ENCODE peak calls at places on chromosomes 5 and 9, in five cellular contexts. One of them, this sample, is unnamed.

GRCh38 chr5:157571357-157571827 is 4.2 kb downstream of the ADAM19 start:
- DNase-seq in Calu3: no peak
- DNase-seq in fibroblast of lung: peak; percentile 25
- DNase-seq in CD8-positive, alpha-beta T cell: no peak
- DNase-seq in activated CD4-positive, alpha-beta T cell treated with anti-CD3 and anti-CD28 coated beads, Interleukin-2, amount 50 U/mL, for 24 hours: no peak
- DNase-seq in this sample: peak; percentile 56

GRCh38 chr5:167961731-167962130 is 329.7 kb upstream of the WWC1 start:
- DNase-seq in Calu3: no peak
- DNase-seq in fibroblast of lung: no peak
- DNase-seq in CD8-positive, alpha-beta T cell: no peak
- DNase-seq in activated CD4-positive, alpha-beta T cell treated with anti-CD3 and anti-CD28 coated beads, Interleukin-2, amount 50 U/mL, for 24 hours: no peak
- DNase-seq in this sample: no peak

GRCh38 chr5:10636363-10637142 is 72.7 kb downstream of the ANKRD33B start:
- DNase-seq in Calu3: no peak
- DNase-seq in fibroblast of lung: no peak
- DNase-seq in CD8-positive, alpha-beta T cell: no peak
- DNase-seq in activated CD4-positive, alpha-beta T cell treated with anti-CD3 and anti-CD28 coated beads, Interleukin-2, amount 50 U/mL, for 24 hours: no peak
- DNase-seq in this sample: no peak

GRCh38 chr5:2750758-2751464 is 566 bp downstream of the IRX2 start:
- DNase-seq in Calu3: no peak
- DNase-seq in fibroblast of lung: no peak
- DNase-seq in CD8-positive, alpha-beta T cell: peak; percentile 45
- DNase-seq in activated CD4-positive, alpha-beta T cell treated with anti-CD3 and anti-CD28 coated beads, Interleukin-2, amount 50 U/mL, for 24 hours: no peak
- DNase-seq in this sample: no peak

GRCh38 chr5:169411789-169412425 is 111.0 kb upstream of the SLIT3 start:
- DNase-seq in Calu3: no peak
- DNase-seq in fibroblast of lung: no peak
- DNase-seq in CD8-positive, alpha-beta T cell: no peak
- DNase-seq in activated CD4-positive, alpha-beta T cell treated with anti-CD3 and anti-CD28 coated beads, Interleukin-2, amount 50 U/mL, for 24 hours: no peak
- DNase-seq in this sample: no peak

GRCh38 chr9:38061326-38061947 is 7.6 kb downstream of the SHB start:
- DNase-seq in Calu3: no peak
- DNase-seq in fibroblast of lung: no peak
- DNase-seq in CD8-positive, alpha-beta T cell: no peak
- DNase-seq in activated CD4-positive, alpha-beta T cell treated with anti-CD3 and anti-CD28 coated beads, Interleukin-2, amount 50 U/mL, for 24 hours: no peak
- DNase-seq in this sample: no peak

GRCh38 chr9:114811969-114812636 is 6.3 kb upstream of the TNFSF15 start:
- DNase-seq in Calu3: no peak
- DNase-seq in fibroblast of lung: no peak
- DNase-seq in CD8-positive, alpha-beta T cell: no peak
- DNase-seq in activated CD4-positive, alpha-beta T cell treated with anti-CD3 and anti-CD28 coated beads, Interleukin-2, amount 50 U/mL, for 24 hours: no peak
- DNase-seq in this sample: no peak

GRCh38 chr5:143635146-143635752 is 176.7 kb upstream of the HMHB1 start:
- DNase-seq in Calu3: peak; percentile 25
- DNase-seq in fibroblast of lung: peak; percentile 60
- DNase-seq in CD8-positive, alpha-beta T cell: no peak
- DNase-seq in activated CD4-positive, alpha-beta T cell treated with anti-CD3 and anti-CD28 coated beads, Interleukin-2, amount 50 U/mL, for 24 hours: no peak
- DNase-seq in this sample: no peak

GRCh38 chr5:95733100-95733499 is 2.0 kb downstream of the RHOBTB3 start:
- DNase-seq in Calu3: no peak
- DNase-seq in fibroblast of lung: no peak
- DNase-seq in CD8-positive, alpha-beta T cell: no peak
- DNase-seq in activated CD4-positive, alpha-beta T cell treated with anti-CD3 and anti-CD28 coated beads, Interleukin-2, amount 50 U/mL, for 24 hours: no peak
- DNase-seq in this sample: no peak

GRCh38 chr5:31375999-31376720 is 155.7 kb downstream of the DROSHA start:
- DNase-seq in Calu3: no peak
- DNase-seq in fibroblast of lung: no peak
- DNase-seq in CD8-positive, alpha-beta T cell: no peak
- DNase-seq in activated CD4-positive, alpha-beta T cell treated with anti-CD3 and anti-CD28 coated beads, Interleukin-2, amount 50 U/mL, for 24 hours: no peak
- DNase-seq in this sample: no peak

GRCh38 chr5:21654-22233 is 70.2 kb upstream of the PLEKHG4B start:
- DNase-seq in Calu3: peak; percentile 34
- DNase-seq in fibroblast of lung: no peak
- DNase-seq in CD8-positive, alpha-beta T cell: no peak
- DNase-seq in activated CD4-positive, alpha-beta T cell treated with anti-CD3 and anti-CD28 coated beads, Interleukin-2, amount 50 U/mL, for 24 hours: no peak
- DNase-seq in this sample: no peak

GRCh38 chr5:180644129-180644824 is 5.1 kb downstream of the FLT4 start:
- DNase-seq in Calu3: no peak
- DNase-seq in fibroblast of lung: no peak
- DNase-seq in CD8-positive, alpha-beta T cell: no peak
- DNase-seq in activated CD4-positive, alpha-beta T cell treated with anti-CD3 and anti-CD28 coated beads, Interleukin-2, amount 50 U/mL, for 24 hours: no peak
- DNase-seq in this sample: no peak

GRCh38 chr9:83536332-83536731 is 1.9 kb downstream of the FRMD3 start:
- DNase-seq in Calu3: no peak
- DNase-seq in fibroblast of lung: no peak
- DNase-seq in CD8-positive, alpha-beta T cell: no peak
- DNase-seq in activated CD4-positive, alpha-beta T cell treated with anti-CD3 and anti-CD28 coated beads, Interleukin-2, amount 50 U/mL, for 24 hours: no peak
- DNase-seq in this sample: no peak

GRCh38 chr5:74085782-74086181 is 459.8 kb downstream of the ARHGEF28 start:
- DNase-seq in Calu3: no peak
- DNase-seq in fibroblast of lung: no peak
- DNase-seq in CD8-positive, alpha-beta T cell: no peak
- DNase-seq in activated CD4-positive, alpha-beta T cell treated with anti-CD3 and anti-CD28 coated beads, Interleukin-2, amount 50 U/mL, for 24 hours: no peak
- DNase-seq in this sample: no peak

GRCh38 chr5:14410068-14410941 is 171.3 kb upstream of the OTULINL start:
- DNase-seq in Calu3: no peak
- DNase-seq in fibroblast of lung: no peak
- DNase-seq in CD8-positive, alpha-beta T cell: no peak
- DNase-seq in activated CD4-positive, alpha-beta T cell treated with anti-CD3 and anti-CD28 coated beads, Interleukin-2, amount 50 U/mL, for 24 hours: no peak
- DNase-seq in this sample: no peak

GRCh38 chr9:13443380-13444271 is 164.1 kb upstream of the MPDZ start:
- DNase-seq in Calu3: no peak
- DNase-seq in fibroblast of lung: peak; percentile 14
- DNase-seq in CD8-positive, alpha-beta T cell: no peak
- DNase-seq in activated CD4-positive, alpha-beta T cell treated with anti-CD3 and anti-CD28 coated beads, Interleukin-2, amount 50 U/mL, for 24 hours: no peak
- DNase-seq in this sample: no peak

GRCh38 chr5:101788797-101789196 is 507.3 kb downstream of the SLCO4C1 start:
- DNase-seq in Calu3: no peak
- DNase-seq in fibroblast of lung: no peak
- DNase-seq in CD8-positive, alpha-beta T cell: no peak
- DNase-seq in activated CD4-positive, alpha-beta T cell treated with anti-CD3 and anti-CD28 coated beads, Interleukin-2, amount 50 U/mL, for 24 hours: no peak
- DNase-seq in this sample: no peak

GRCh38 chr5:57836921-57837320 is 354.3 kb upstream of the ACTBL2 start:
- DNase-seq in Calu3: no peak
- DNase-seq in fibroblast of lung: no peak
- DNase-seq in CD8-positive, alpha-beta T cell: no peak
- DNase-seq in activated CD4-positive, alpha-beta T cell treated with anti-CD3 and anti-CD28 coated beads, Interleukin-2, amount 50 U/mL, for 24 hours: no peak
- DNase-seq in this sample: no peak

GRCh38 chr5:151158287-151158661 is 695 bp upstream of the ANXA6 start:
- DNase-seq in Calu3: no peak
- DNase-seq in fibroblast of lung: no peak
- DNase-seq in CD8-positive, alpha-beta T cell: no peak
- DNase-seq in activated CD4-positive, alpha-beta T cell treated with anti-CD3 and anti-CD28 coated beads, Interleukin-2, amount 50 U/mL, for 24 hours: no peak
- DNase-seq in this sample: no peak

GRCh38 chr9:107422189-107422802 is 67.3 kb downstream of the KLF4 start:
- DNase-seq in Calu3: peak; percentile 73
- DNase-seq in fibroblast of lung: peak; percentile 79
- DNase-seq in CD8-positive, alpha-beta T cell: no peak
- DNase-seq in activated CD4-positive, alpha-beta T cell treated with anti-CD3 and anti-CD28 coated beads, Interleukin-2, amount 50 U/mL, for 24 hours: no peak
- DNase-seq in this sample: peak; percentile 65

GRCh38 chr5:122478741-122479459 is 166.9 kb downstream of the SNCAIP start:
- DNase-seq in Calu3: peak; percentile 54
- DNase-seq in fibroblast of lung: peak; percentile 81
- DNase-seq in CD8-positive, alpha-beta T cell: no peak
- DNase-seq in activated CD4-positive, alpha-beta T cell treated with anti-CD3 and anti-CD28 coated beads, Interleukin-2, amount 50 U/mL, for 24 hours: no peak
- DNase-seq in this sample: no peak

GRCh38 chr5:72280655-72281069 is 39.4 kb downstream of the MRPS27 start:
- DNase-seq in Calu3: no peak
- DNase-seq in fibroblast of lung: peak; percentile 81
- DNase-seq in CD8-positive, alpha-beta T cell: no peak
- DNase-seq in activated CD4-positive, alpha-beta T cell treated with anti-CD3 and anti-CD28 coated beads, Interleukin-2, amount 50 U/mL, for 24 hours: no peak
- DNase-seq in this sample: no peak

GRCh38 chr5:27026791-27027190 is 11.6 kb downstream of the CDH9 start:
- DNase-seq in Calu3: no peak
- DNase-seq in fibroblast of lung: no peak
- DNase-seq in CD8-positive, alpha-beta T cell: no peak
- DNase-seq in activated CD4-positive, alpha-beta T cell treated with anti-CD3 and anti-CD28 coated beads, Interleukin-2, amount 50 U/mL, for 24 hours: no peak
- DNase-seq in this sample: no peak

GRCh38 chr5:71748360-71748759 is 29.3 kb downstream of the CARTPT start:
- DNase-seq in Calu3: peak; percentile 51
- DNase-seq in fibroblast of lung: no peak
- DNase-seq in CD8-positive, alpha-beta T cell: no peak
- DNase-seq in activated CD4-positive, alpha-beta T cell treated with anti-CD3 and anti-CD28 coated beads, Interleukin-2, amount 50 U/mL, for 24 hours: no peak
- DNase-seq in this sample: no peak

GRCh38 chr9:112945620-112946208 is 55.0 kb upstream of the SLC46A2 start:
- DNase-seq in Calu3: no peak
- DNase-seq in fibroblast of lung: no peak
- DNase-seq in CD8-positive, alpha-beta T cell: no peak
- DNase-seq in activated CD4-positive, alpha-beta T cell treated with anti-CD3 and anti-CD28 coated beads, Interleukin-2, amount 50 U/mL, for 24 hours: no peak
- DNase-seq in this sample: no peak

GRCh38 chr9:117444466-117444865 is 29.6 kb upstream of the ASTN2 start:
- DNase-seq in Calu3: no peak
- DNase-seq in fibroblast of lung: no peak
- DNase-seq in CD8-positive, alpha-beta T cell: no peak
- DNase-seq in activated CD4-positive, alpha-beta T cell treated with anti-CD3 and anti-CD28 coated beads, Interleukin-2, amount 50 U/mL, for 24 hours: no peak
- DNase-seq in this sample: no peak

GRCh38 chr5:151033217-151033934 is 13.0 kb downstream of the GPX3 start:
- DNase-seq in Calu3: no peak
- DNase-seq in fibroblast of lung: no peak
- DNase-seq in CD8-positive, alpha-beta T cell: no peak
- DNase-seq in activated CD4-positive, alpha-beta T cell treated with anti-CD3 and anti-CD28 coated beads, Interleukin-2, amount 50 U/mL, for 24 hours: no peak
- DNase-seq in this sample: no peak

GRCh38 chr9:70061776-70062175 is 18.1 kb downstream of the MAMDC2 start:
- DNase-seq in Calu3: no peak
- DNase-seq in fibroblast of lung: peak; percentile 16
- DNase-seq in CD8-positive, alpha-beta T cell: no peak
- DNase-seq in activated CD4-positive, alpha-beta T cell treated with anti-CD3 and anti-CD28 coated beads, Interleukin-2, amount 50 U/mL, for 24 hours: no peak
- DNase-seq in this sample: no peak

GRCh38 chr5:168851902-168852321 is 272.7 kb upstream of the PANK3 start:
- DNase-seq in Calu3: no peak
- DNase-seq in fibroblast of lung: no peak
- DNase-seq in CD8-positive, alpha-beta T cell: no peak
- DNase-seq in activated CD4-positive, alpha-beta T cell treated with anti-CD3 and anti-CD28 coated beads, Interleukin-2, amount 50 U/mL, for 24 hours: no peak
- DNase-seq in this sample: no peak

GRCh38 chr9:89595646-89596045 is 9.2 kb upstream of the GADD45G start:
- DNase-seq in Calu3: no peak
- DNase-seq in fibroblast of lung: no peak
- DNase-seq in CD8-positive, alpha-beta T cell: peak; percentile 7
- DNase-seq in activated CD4-positive, alpha-beta T cell treated with anti-CD3 and anti-CD28 coated beads, Interleukin-2, amount 50 U/mL, for 24 hours: no peak
- DNase-seq in this sample: no peak

GRCh38 chr9:25678147-25678666 is at the start of gene TUSC1:
- DNase-seq in Calu3: peak; percentile 78
- DNase-seq in fibroblast of lung: peak; percentile 83
- DNase-seq in CD8-positive, alpha-beta T cell: no peak
- DNase-seq in activated CD4-positive, alpha-beta T cell treated with anti-CD3 and anti-CD28 coated beads, Interleukin-2, amount 50 U/mL, for 24 hours: no peak
- DNase-seq in this sample: no peak

GRCh38 chr5:71013575-71013974 is 11.6 kb downstream of the NAIP start:
- DNase-seq in Calu3: no peak
- DNase-seq in fibroblast of lung: no peak
- DNase-seq in CD8-positive, alpha-beta T cell: no peak
- DNase-seq in activated CD4-positive, alpha-beta T cell treated with anti-CD3 and anti-CD28 coated beads, Interleukin-2, amount 50 U/mL, for 24 hours: no peak
- DNase-seq in this sample: no peak

GRCh38 chr9:111839981-111840380 is 45.2 kb upstream of the SHOC1 start:
- DNase-seq in Calu3: no peak
- DNase-seq in fibroblast of lung: peak; percentile 72
- DNase-seq in CD8-positive, alpha-beta T cell: no peak
- DNase-seq in activated CD4-positive, alpha-beta T cell treated with anti-CD3 and anti-CD28 coated beads, Interleukin-2, amount 50 U/mL, for 24 hours: no peak
- DNase-seq in this sample: no peak

GRCh38 chr5:169044982-169045381 is 256.0 kb downstream of the SLIT3 start:
- DNase-seq in Calu3: no peak
- DNase-seq in fibroblast of lung: no peak
- DNase-seq in CD8-positive, alpha-beta T cell: no peak
- DNase-seq in activated CD4-positive, alpha-beta T cell treated with anti-CD3 and anti-CD28 coated beads, Interleukin-2, amount 50 U/mL, for 24 hours: no peak
- DNase-seq in this sample: no peak